ENCODE peak calls at places on chromosomes 16 and 17, in five cellular contexts. J is H1, W is HCT116, H is GM12878, B is K562. V is an unnamed sample.
A peak's percentile ranks its signal among the peaks of the same experiment; 100 is the strongest.

GRCh38 chr16:69419956-69420355 is 4.5 kb upstream of the CYB5B start:
- DNase-seq in W (no peak), J (no peak), H (no peak), B (no peak), V (no peak)

GRCh38 chr16:21603920-21604319 is 4.5 kb downstream of the METTL9 start:
- DNase-seq in W (no peak), J (no peak), H (no peak), B (peak; percentile 32), V (peak; percentile 54)

GRCh38 chr17:22251493-22251892 is 559.2 kb downstream of the KCNJ18 start:
- DNase-seq in H (no peak), W (no peak), J (no peak), B (no peak), V (no peak)

GRCh38 chr16:54048994-54049929 is 237.3 kb downstream of the IRX3 start:
- DNase-seq in H (no peak), W (no peak), J (peak; percentile 56), B (no peak), V (no peak)

GRCh38 chr16:88686439-88687253 is at the start of gene SNAI3:
- DNase-seq in J (peak; percentile 98), B (peak; percentile 97), W (peak; percentile 51), H (no peak), V (peak; percentile 24)

GRCh38 chr17:9002610-9003354 is 18.5 kb upstream of the NTN1 start:
- DNase-seq in W (no peak), B (no peak), J (peak; percentile 72), H (no peak), V (no peak)

GRCh38 chr17:7445011-7445927 is at the start of gene CHRNB1:
- DNase-seq in H (no peak), B (peak; percentile 89), J (peak; percentile 94), W (peak; percentile 52), V (peak; percentile 27)

GRCh38 chr17:49015924-49016774 is 19.0 kb downstream of the IGF2BP1 start:
- DNase-seq in H (no peak), W (no peak), B (no peak), J (peak; percentile 35), V (peak; percentile 20)

GRCh38 chr17:2794116-2794803 is 2.0 kb upstream of the RAP1GAP2 start:
- DNase-seq in H (no peak), W (no peak), B (no peak), J (no peak), V (no peak)

GRCh38 chr16:86016201-86016965 is 117.4 kb downstream of the IRF8 start:
- DNase-seq in W (peak; percentile 61), B (peak; percentile 63), J (peak; percentile 55), H (peak; percentile 59), V (peak; percentile 70)

DNA sequence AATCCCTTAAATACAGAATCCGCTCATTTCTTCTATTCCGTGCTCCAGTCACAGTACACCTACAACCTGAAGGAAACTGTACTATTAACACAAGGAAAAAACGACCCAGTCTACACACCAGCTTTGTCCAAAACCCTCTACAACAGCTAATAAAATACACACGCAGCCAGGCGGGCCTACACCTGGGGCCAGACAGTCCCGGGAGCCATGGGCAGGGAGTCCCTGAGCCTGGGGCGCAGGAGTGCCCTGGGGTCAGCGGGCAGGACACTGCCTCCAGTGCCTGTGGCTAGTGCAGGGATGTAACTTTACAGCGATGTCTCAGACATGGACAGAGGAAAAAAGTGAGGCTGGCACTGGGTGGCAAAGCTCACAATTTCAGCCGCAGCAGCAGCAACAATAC is 28.5 kb downstream of the GNPTG start:
- DNase-seq in H (no peak), B (no peak), W (no peak), J (no peak), V (no peak)
- H2AFZ ChIP-seq in H (no peak overlapping the region), B (peak overlapping the region; percentile 69), W (peak overlapping the region; percentile 38), J (no peak overlapping the region), V (no peak overlapping the region)

GRCh38 chr17:56347646-56348045 is 194.4 kb downstream of the ANKFN1 start:
- DNase-seq in B (no peak), W (no peak), J (no peak), H (no peak), V (no peak)

GRCh38 chr17:56350592-56350991 is 197.3 kb downstream of the ANKFN1 start:
- DNase-seq in B (no peak), W (no peak), J (no peak), H (no peak), V (no peak)

GRCh38 chr17:56351675-56352074 is 198.4 kb downstream of the ANKFN1 start:
- DNase-seq in W (no peak), B (no peak), H (no peak), J (no peak), V (no peak)
- TF ChIP-seq CEBPB in W (no peak), B (no peak), H (no peak), J (no peak), V (no peak)

GRCh38 chr17:81396278-81396721 is 1.0 kb downstream of the BAHCC1 start:
- DNase-seq in J (no peak), H (no peak), B (no peak), W (no peak), V (no peak)

GRCh38 chr17:81394831-81395599 is at the start of gene BAHCC1:
- DNase-seq in H (no peak), W (peak; percentile 100), J (peak; percentile 97), B (peak; percentile 95), V (peak; percentile 100)

GRCh38 chr17:81396722-81397313 is 1.6 kb downstream of the BAHCC1 start:
- DNase-seq in J (peak; percentile 85), B (no peak), H (no peak), W (no peak), V (no peak)

GRCh38 chr17:81394377-81394747 is 895 bp upstream of the BAHCC1 start:
- DNase-seq in J (no peak), H (no peak), B (no peak), W (no peak), V (no peak)

GRCh38 chr17:81395600-81396277 is 482 bp downstream of the BAHCC1 start:
- DNase-seq in H (no peak), W (no peak), J (no peak), B (no peak), V (no peak)
- H2AFZ ChIP-seq in H (no peak overlapping the region), W (no peak overlapping the region), J (no peak overlapping the region), B (peak overlapping the region; percentile 78), V (peak overlapping the region; percentile 80)

GRCh38 chr16:77171750-77172635 is 19.0 kb upstream of the MON1B start:
- DNase-seq in B (peak; percentile 55), H (no peak), W (peak; percentile 49), J (no peak), V (peak; percentile 59)

GRCh38 chr16:77170805-77171204 is 20.2 kb upstream of the MON1B start:
- DNase-seq in H (no peak), J (no peak), W (no peak), B (no peak), V (no peak)

GRCh38 chr16:77172964-77173363 is 18.0 kb upstream of the MON1B start:
- DNase-seq in W (no peak), J (no peak), B (no peak), H (no peak), V (no peak)

DNA sequence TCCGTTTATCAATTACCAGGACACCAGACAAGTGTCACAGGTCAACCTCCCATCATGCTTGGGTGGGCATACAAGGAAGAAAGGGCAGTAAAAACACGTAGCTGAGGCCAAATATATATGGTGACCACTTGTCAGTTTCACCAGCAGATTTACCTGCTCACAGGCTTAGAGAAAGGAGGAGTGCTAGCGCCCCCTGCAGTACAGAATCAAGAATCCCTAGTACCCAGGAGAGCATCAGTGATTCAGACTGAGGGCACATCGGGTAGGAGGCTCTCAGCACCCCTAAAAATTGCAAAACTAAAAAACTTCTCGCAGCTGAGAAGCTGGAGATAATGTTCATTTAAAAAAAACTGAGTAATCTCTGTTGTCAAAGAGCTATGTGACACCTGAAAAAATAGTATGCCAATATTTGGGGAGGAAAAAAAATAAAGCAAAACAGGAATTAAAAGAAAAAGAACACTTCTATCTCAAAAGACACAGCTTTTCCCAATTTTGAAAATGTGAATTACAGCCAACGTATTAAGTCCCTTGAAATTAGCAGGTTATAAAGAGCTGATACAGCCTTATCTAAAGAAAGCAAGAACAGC is 21.2 kb upstream of the MON1B start:
- DNase-seq in W (peak; percentile 42), B (peak; percentile 58), J (peak; percentile 85), H (no peak), V (peak; percentile 34)
- TF ChIP-seq CEBPB in W (no peak), B (no peak), J (no peak), H (no peak), V (no peak)

GRCh38 chr16:1981972-1982574 is 804 bp upstream of the NOXO1 start:
- DNase-seq in H (no peak), W (no peak), J (no peak), B (no peak), V (no peak)

GRCh38 chr16:1984347-1985225 is 593 bp downstream of the GFER start:
- DNase-seq in J (no peak), H (no peak), B (peak; percentile 46), W (no peak), V (peak; percentile 13)

GRCh38 chr16:1983053-1983543 is 895 bp upstream of the GFER start:
- DNase-seq in J (no peak), H (no peak), B (no peak), W (no peak), V (no peak)

GRCh38 chr16:1985466-1986150 is 1.6 kb downstream of the GFER start:
- DNase-seq in H (no peak), B (no peak), W (no peak), J (no peak), V (no peak)

GRCh38 chr16:1983544-1984346 is at the start of gene GFER:
- DNase-seq in J (peak; percentile 95), B (peak; percentile 98), W (peak; percentile 85), H (peak; percentile 43), V (peak; percentile 93)
- H2AFZ ChIP-seq in J (peak within 1 kb of the TSS; percentile 15), B (peak within 1 kb of the TSS; percentile 88), W (no peak within 1 kb of the TSS), H (peak within 1 kb of the TSS; percentile 81), V (peak within 1 kb of the TSS; percentile 94)

GRCh38 chr16:19984136-19984535 is 89.6 kb downstream of the GPR139 start:
- DNase-seq in J (no peak), B (peak; percentile 25), W (no peak), H (no peak), V (no peak)

GRCh38 chr16:19979638-19980037 is 94.1 kb downstream of the GPR139 start:
- DNase-seq in H (no peak), W (no peak), B (no peak), J (no peak), V (no peak)

DNA sequence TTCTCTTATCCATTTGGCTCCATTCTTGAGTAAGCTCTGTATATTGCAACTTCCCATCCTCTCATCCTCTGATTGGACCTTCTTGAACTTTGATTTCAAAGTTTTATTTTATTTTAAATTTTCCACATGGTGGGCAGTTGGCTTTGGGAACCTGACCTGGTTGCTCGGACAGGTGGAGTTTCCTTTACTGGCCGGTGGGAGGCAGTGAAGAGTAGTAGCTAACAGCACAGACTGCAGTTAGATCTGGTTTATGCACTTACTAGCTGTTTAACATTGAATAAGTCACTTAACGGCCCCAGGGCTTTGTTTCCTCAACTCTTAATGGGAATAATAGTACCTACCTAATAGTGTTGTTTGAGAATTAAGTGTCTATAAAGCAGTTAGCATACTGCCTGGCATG is 92.8 kb downstream of the GPR139 start:
- DNase-seq in J (peak; percentile 56), W (peak; percentile 21), B (peak; percentile 33), H (no peak), V (peak; percentile 3)
- TF ChIP-seq CEBPB in J (no peak), W (no peak), B (no peak), H (no peak), V (no peak)

DNA sequence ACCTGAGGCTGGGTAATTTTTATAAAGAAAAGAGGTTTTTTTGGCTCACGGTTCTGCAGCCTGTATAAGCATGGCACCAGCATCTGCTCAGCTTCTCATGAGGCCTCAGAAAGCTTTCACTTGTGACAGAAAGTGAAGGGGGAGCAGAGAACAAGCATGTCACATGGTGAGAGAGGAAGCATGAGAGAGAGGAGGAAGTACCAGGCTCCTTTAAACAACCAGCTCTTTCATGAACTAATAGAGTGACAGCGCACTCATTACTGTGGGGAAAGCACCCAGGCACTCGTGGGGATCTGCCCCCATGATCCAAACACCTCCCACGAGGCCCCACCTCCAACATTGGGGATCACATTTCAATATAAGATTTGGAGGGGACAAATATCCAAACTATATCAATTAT is 86.8 kb downstream of the USP32 start:
- DNase-seq in J (no peak), B (no peak), W (no peak), H (peak; percentile 59), V (no peak)
- H2AFZ ChIP-seq in J (no peak overlapping the region), B (no peak overlapping the region), W (no peak overlapping the region), H (peak overlapping the region; percentile 55), V (no peak overlapping the region)